ENCODE peak calls at places on chromosomes 3 and 15, in six cellular contexts. T is lower leg skin, O is IMR-90, N is K562, G is right lobe of liver, S is breast epithelium. Z is an unnamed sample.

GRCh38 chr3:100954199-100954935 is 38.9 kb downstream of the ABI3BP start:
- DNase-seq in G (no peak), O (peak), S (no peak), N (no peak), T (no peak), Z (no peak)

GRCh38 chr3:100257601-100258000 is 3.2 kb upstream of the TBC1D23 start:
- DNase-seq in O (peak), G (no peak), T (no peak), N (no peak), S (no peak), Z (no peak)

GRCh38 chr3:56812749-56813655 is 11.3 kb upstream of the ARHGEF3 start:
- DNase-seq in S (peak), T (no peak), G (no peak), O (no peak), N (no peak), Z (no peak)

GRCh38 chr15:31456329-31457060 is 129.9 kb downstream of the KLF13 start:
- DNase-seq in O (no peak), T (no peak), N (no peak), G (peak), S (no peak), Z (no peak)

GRCh38 chr15:68335655-68336054 is 58.1 kb downstream of the FEM1B start:
- DNase-seq in T (no peak), O (no peak), S (peak), G (peak), N (no peak), Z (no peak)

GRCh38 chr3:123272547-123272946 is 70.8 kb downstream of the SEC22A start:
- DNase-seq in O (peak), N (peak), T (no peak), S (no peak), G (no peak), Z (peak)

GRCh38 chr15:99703603-99704443 is 29.4 kb downstream of the LYSMD4 start:
- DNase-seq in S (no peak), N (peak), T (no peak), G (no peak), O (peak), Z (peak)

GRCh38 chr15:71089801-71090200 is 25.5 kb upstream of the THSD4 start:
- DNase-seq in G (no peak), S (no peak), T (no peak), N (no peak), O (no peak), Z (no peak)

GRCh38 chr3:112087746-112088145 is 1.6 kb downstream of the C3orf52 start:
- DNase-seq in G (no peak), N (no peak), O (no peak), S (no peak), T (no peak), Z (no peak)

GRCh38 chr3:40382617-40382979 is 4.4 kb upstream of the ENTPD3 start:
- DNase-seq in G (no peak), S (no peak), O (no peak), N (peak), T (no peak), Z (no peak)

GRCh38 chr3:30664449-30664848 is 58.0 kb downstream of the TGFBR2 start:
- DNase-seq in O (no peak), T (no peak), N (no peak), S (no peak), G (no peak), Z (peak)

GRCh38 chr3:187808466-187809291 is 63.4 kb upstream of the BCL6 start:
- DNase-seq in G (no peak), N (no peak), S (peak), O (no peak), T (peak), Z (no peak)

GRCh38 chr15:57647791-57648130 is 56.1 kb downstream of the MYZAP start:
- DNase-seq in O (peak), N (no peak), G (no peak), T (no peak), S (no peak), Z (no peak)

GRCh38 chr15:75661041-75661778 is 13.5 kb downstream of the SNX33 start:
- DNase-seq in T (peak), G (peak), N (no peak), O (peak), S (peak), Z (no peak)

GRCh38 chr3:148791296-148791695 is 36.3 kb upstream of the CPB1 start:
- DNase-seq in T (no peak), O (no peak), N (no peak), S (no peak), G (no peak), Z (no peak)

GRCh38 chr3:163605915-163606314 is 1472.4 kb downstream of the SI start:
- DNase-seq in T (no peak), S (no peak), O (no peak), G (no peak), N (no peak), Z (no peak)

GRCh38 chr3:129425213-129425612 is 3.2 kb downstream of the EFCAB12 start:
- DNase-seq in G (no peak), O (no peak), N (no peak), T (no peak), S (no peak), Z (no peak)

GRCh38 chr3:184697845-184698244 is 14.0 kb downstream of the MAGEF1 start:
- DNase-seq in N (no peak), T (no peak), O (no peak), S (no peak), G (no peak), Z (no peak)

GRCh38 chr15:48718646-48719045 is 73.1 kb upstream of the FBN1 start:
- DNase-seq in T (peak), O (peak), G (no peak), S (no peak), N (peak), Z (peak)

GRCh38 chr3:11118181-11118682 is 36.1 kb upstream of the HRH1 start:
- DNase-seq in N (no peak), S (no peak), T (no peak), G (no peak), O (peak), Z (no peak)

GRCh38 chr3:183583331-183584245 is 28.1 kb upstream of the KLHL6 start:
- DNase-seq in G (peak), T (no peak), S (no peak), O (no peak), N (no peak), Z (peak)

GRCh38 chr3:134644731-134645514 is 5.9 kb downstream of the KY start:
- DNase-seq in G (no peak), T (no peak), O (no peak), S (no peak), N (no peak), Z (no peak)

GRCh38 chr15:32706704-32707103 is 11.1 kb upstream of the GREM1 start:
- DNase-seq in G (no peak), T (no peak), O (no peak), S (no peak), N (no peak), Z (no peak)

GRCh38 chr15:41892621-41893421 is 1.0 kb downstream of the SPTBN5 start:
- DNase-seq in N (no peak), G (peak), S (peak), T (no peak), O (no peak), Z (no peak)

GRCh38 chr3:48084929-48085328 is 68.7 kb upstream of the MAP4 start:
- DNase-seq in G (no peak), N (no peak), S (no peak), O (no peak), T (no peak), Z (no peak)

GRCh38 chr3:101865751-101866509 is 16.6 kb downstream of the NFKBIZ start:
- DNase-seq in G (no peak), S (no peak), N (peak), T (no peak), O (peak), Z (no peak)

GRCh38 chr15:70362911-70363310 is 265.2 kb upstream of the TLE3 start:
- DNase-seq in O (peak), T (no peak), N (peak), G (no peak), S (peak), Z (no peak)

GRCh38 chr15:44537728-44538240 is 837 bp downstream of the EIF3J start:
- DNase-seq in N (peak), O (peak), G (no peak), S (no peak), T (no peak), Z (peak)

GRCh38 chr3:35638640-35639250 is 580 bp upstream of the ARPP21 start:
- DNase-seq in T (no peak), O (no peak), S (no peak), G (no peak), N (no peak), Z (no peak)

GRCh38 chr15:38084289-38084688 is 149.8 kb downstream of the TMCO5A start:
- DNase-seq in N (no peak), S (no peak), O (peak), T (no peak), G (no peak), Z (no peak)

GRCh38 chr3:72152551-72153476 is 367.9 kb upstream of the PROK2 start:
- DNase-seq in S (peak), G (peak), O (peak), T (no peak), N (peak), Z (no peak)

GRCh38 chr3:129030611-129031010 is 29.5 kb downstream of the EFCC1 start:
- DNase-seq in T (no peak), S (no peak), N (no peak), G (no peak), O (no peak), Z (no peak)

GRCh38 chr3:50926868-50927267 is 252.1 kb downstream of the DOCK3 start:
- DNase-seq in O (no peak), S (no peak), G (no peak), T (no peak), N (no peak), Z (no peak)

GRCh38 chr15:73051811-73052678 is at the start of gene NEO1:
- DNase-seq in O (peak), S (peak), T (peak), G (peak), N (peak), Z (peak)

GRCh38 chr3:184651945-184652344 is 59.9 kb downstream of the MAGEF1 start:
- DNase-seq in G (no peak), N (no peak), O (no peak), S (peak), T (peak), Z (no peak)

GRCh38 chr3:64278631-64279030 is 53.4 kb upstream of the PRICKLE2 start:
- DNase-seq in S (no peak), G (no peak), N (no peak), O (peak), T (no peak), Z (no peak)

GRCh38 chr15:100093211-100094126 is 248.3 kb downstream of the ADAMTS17 start:
- DNase-seq in S (peak), N (no peak), O (peak), G (no peak), T (no peak), Z (no peak)

GRCh38 chr3:13835246-13835645 is 44.6 kb downstream of the WNT7A start:
- DNase-seq in S (no peak), T (no peak), N (no peak), O (no peak), G (no peak), Z (no peak)

DNA sequence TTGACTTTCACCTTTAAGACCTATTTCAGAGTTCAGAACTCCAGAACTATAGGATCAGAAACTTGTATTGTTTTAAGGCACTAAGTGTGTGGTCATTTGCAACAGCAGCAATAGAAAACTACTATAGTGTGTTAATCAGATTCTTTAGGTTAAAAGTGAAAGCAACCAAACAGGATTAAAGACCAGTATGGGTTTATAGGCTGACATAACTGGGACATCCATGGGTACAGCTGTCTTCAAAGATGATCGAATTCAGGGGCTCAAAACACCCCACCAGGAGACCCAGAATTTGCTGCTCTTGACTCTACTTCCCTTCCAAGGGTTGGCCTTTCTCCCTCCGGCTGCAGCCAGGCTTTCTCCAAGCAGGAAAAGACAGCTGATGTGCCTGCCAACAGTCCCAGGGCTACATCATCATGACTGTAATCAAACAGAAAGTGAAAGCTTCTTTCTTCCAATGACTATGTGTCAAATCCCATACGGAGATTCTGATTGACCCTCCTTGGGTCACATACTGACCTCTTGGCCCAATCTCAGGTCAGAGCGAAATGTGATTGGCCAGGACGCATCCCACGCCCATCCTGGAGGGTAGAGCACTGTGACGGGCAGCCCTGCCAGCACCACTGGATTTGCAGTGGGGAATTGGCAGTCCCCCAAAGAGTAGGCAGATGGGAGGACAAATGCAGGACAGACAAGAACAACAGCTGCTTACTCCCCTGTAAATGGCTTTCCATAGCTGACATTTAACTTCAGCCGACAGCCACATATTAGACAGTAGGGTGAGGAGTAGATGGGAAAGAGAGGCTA is 51.4 kb upstream of the RNF7 start:
- DNase-seq in O (peak), G (peak), T (peak), N (no peak), S (peak), Z (peak)
- TF ChIP-seq POLR2A in O (no peak), G (no peak), T (no peak), N (no peak), S (no peak), Z (no peak)

GRCh38 chr3:20038679-20039078 is 1.6 kb upstream of the KAT2B start:
- DNase-seq in N (peak), S (no peak), T (no peak), G (no peak), O (no peak), Z (peak)

GRCh38 chr3:20040476-20041196 is 390 bp downstream of the KAT2B start:
- DNase-seq in T (peak), S (peak), G (peak), O (peak), N (peak), Z (peak)

GRCh38 chr3:20039082-20039764 is 1.0 kb upstream of the KAT2B start:
- DNase-seq in T (no peak), N (no peak), G (no peak), S (no peak), O (no peak), Z (peak)

GRCh38 chr3:20041197-20041780 is 1.0 kb downstream of the KAT2B start:
- DNase-seq in N (peak), O (peak), T (peak), G (peak), S (peak), Z (peak)

GRCh38 chr3:20039765-20040475 is at the start of gene KAT2B:
- DNase-seq in S (peak), O (peak), T (peak), N (peak), G (peak), Z (peak)
- TF ChIP-seq POLR2A in S (no peak), O (no peak), T (no peak), N (peak), G (peak), Z (peak)

DNA sequence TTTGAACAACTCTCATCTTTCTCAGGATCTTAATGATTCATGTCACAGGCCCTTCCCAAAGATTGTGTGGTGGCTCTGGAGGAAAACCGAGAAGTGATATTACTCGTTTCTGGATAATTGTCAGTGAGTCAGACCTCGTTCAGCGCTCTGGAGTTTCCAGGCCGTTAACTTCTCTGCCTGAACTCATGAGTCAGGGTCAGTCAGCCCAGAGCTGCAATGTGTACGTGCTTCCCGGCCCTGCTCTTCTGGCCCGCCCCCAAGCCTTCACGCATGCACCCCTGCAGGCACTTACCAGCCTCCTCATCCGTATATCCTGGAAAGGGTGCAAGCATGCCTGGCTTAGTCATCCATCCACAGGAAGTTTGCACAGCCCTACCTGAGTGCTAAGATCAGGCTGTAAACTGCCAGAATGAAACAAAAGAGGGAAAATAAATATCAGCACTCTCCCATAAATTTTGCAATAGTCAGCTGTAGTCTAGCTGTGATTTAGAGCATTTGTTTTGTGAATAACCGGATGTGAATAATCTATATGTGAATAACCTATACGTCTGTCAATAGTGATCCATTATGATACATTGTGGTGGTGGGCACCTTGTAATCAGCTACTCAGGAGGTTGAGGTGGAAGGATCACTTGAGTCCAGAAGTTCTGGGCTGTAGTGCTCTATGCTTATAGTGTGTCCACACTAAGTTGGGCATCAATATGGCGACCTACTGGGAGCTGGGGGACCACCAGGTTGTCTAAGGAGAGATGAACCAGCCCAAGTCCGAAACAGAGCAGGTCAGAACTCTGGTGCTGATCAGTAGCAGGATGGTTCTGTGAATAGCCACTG is 35.3 kb upstream of the SEMA4B start:
- DNase-seq in O (peak), S (peak), N (peak), T (peak), G (peak), Z (peak)
- TF ChIP-seq POLR2A in O (no peak), S (no peak), N (no peak), T (no peak), G (peak), Z (no peak)

GRCh38 chr15:67180035-67180434 is 74.4 kb downstream of the AAGAB start:
- DNase-seq in T (no peak), O (no peak), S (no peak), G (no peak), N (no peak), Z (no peak)

GRCh38 chr15:67177750-67178149 is 76.7 kb downstream of the AAGAB start:
- DNase-seq in G (no peak), T (no peak), O (peak), N (no peak), S (no peak), Z (no peak)

GRCh38 chr15:67179411-67179995 is 75.0 kb downstream of the AAGAB start:
- DNase-seq in O (no peak), N (no peak), T (no peak), G (no peak), S (no peak), Z (peak)

GRCh38 chr15:67180514-67181191 is 73.8 kb downstream of the AAGAB start:
- DNase-seq in S (no peak), G (no peak), T (no peak), O (no peak), N (no peak), Z (no peak)

GRCh38 chr15:67178569-67179210 is 75.8 kb downstream of the AAGAB start:
- DNase-seq in N (peak), T (no peak), S (no peak), G (no peak), O (peak), Z (peak)
- TF ChIP-seq POLR2A in N (no peak), T (no peak), S (no peak), G (no peak), O (no peak), Z (no peak)

GRCh38 chr15:64092864-64093626 is 593 bp downstream of the CIAO2A start:
- DNase-seq in T (no peak), S (no peak), N (peak), O (peak), G (peak), Z (peak)

GRCh38 chr15:64095795-64096485 is at the start of gene SNX1:
- DNase-seq in S (peak), N (peak), T (peak), O (peak), G (peak), Z (peak)

GRCh38 chr15:64092075-64092820 is 1.4 kb downstream of the CIAO2A start:
- DNase-seq in T (no peak), N (peak), S (no peak), G (no peak), O (no peak), Z (peak)

GRCh38 chr15:64095431-64095794 is 369 bp upstream of the SNX1 start:
- DNase-seq in T (no peak), O (no peak), N (no peak), G (no peak), S (no peak), Z (no peak)

GRCh38 chr15:64093627-64094417 is at the start of gene CIAO2A:
- DNase-seq in G (peak), N (peak), S (peak), T (peak), O (peak), Z (peak)
- TF ChIP-seq POLR2A in G (peak), N (peak), S (no peak), T (no peak), O (peak), Z (peak)

GRCh38 chr3:26070854-26071253 is 281.0 kb downstream of the OXSM start:
- DNase-seq in T (no peak), G (no peak), O (no peak), N (no peak), S (no peak), Z (no peak)

GRCh38 chr3:26074080-26074479 is 284.2 kb downstream of the OXSM start:
- DNase-seq in S (no peak), N (no peak), O (no peak), T (no peak), G (no peak), Z (no peak)

GRCh38 chr3:26064297-26064696 is 274.4 kb downstream of the OXSM start:
- DNase-seq in G (no peak), S (no peak), O (no peak), T (no peak), N (no peak), Z (no peak)

GRCh38 chr3:26068890-26069289 is 279.0 kb downstream of the OXSM start:
- DNase-seq in O (no peak), T (no peak), S (no peak), G (no peak), N (no peak), Z (no peak)
- TF ChIP-seq POLR2A in O (no peak), T (no peak), S (no peak), G (no peak), N (no peak), Z (no peak)

DNA sequence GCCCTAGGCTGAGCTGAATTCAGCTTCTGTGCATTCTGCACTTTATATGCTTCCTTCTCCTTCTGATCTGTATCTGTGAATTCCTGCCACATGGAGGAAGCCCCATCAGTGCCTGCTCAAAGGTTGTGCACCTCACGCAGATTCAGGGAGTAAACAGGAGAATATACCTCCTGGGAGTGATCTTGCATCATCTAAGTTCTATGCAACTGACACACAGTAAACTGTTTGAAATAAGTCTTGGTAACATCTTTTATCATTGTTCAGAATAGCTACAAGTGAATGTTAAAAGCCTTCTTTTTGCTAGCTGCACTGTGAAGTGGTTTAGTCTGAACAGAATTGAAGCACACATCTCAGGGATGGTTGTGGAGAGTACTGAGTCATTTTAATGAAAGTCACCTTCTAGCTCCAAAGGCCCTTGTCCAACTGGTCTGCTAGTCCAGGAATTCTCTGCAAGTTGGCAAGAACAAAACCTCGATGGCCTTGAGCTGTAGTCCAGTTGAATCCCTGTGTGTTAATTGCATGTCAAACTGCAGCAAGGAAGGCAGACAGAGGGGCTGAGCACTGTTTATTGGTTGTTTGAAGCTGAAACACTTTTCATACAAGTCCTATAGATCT is 215.0 kb downstream of the WNT5A start:
- DNase-seq in T (no peak), S (no peak), G (no peak), N (no peak), O (peak), Z (no peak)
- TF ChIP-seq POLR2A in T (no peak), S (no peak), G (no peak), N (no peak), O (no peak), Z (no peak)